ENCODE peak calls at places on chromosomes 12 and 14, in eight cellular contexts. G, R, H, Z, U, J, M and S are unnamed samples. For H3K4me1 and H3K36me3, the result is how much of the 10 kb centered on the place peaks cover.

GRCh38 chr14:61145258-61145902 is 135.8 kb downstream of the TMEM30B start:
- DNase-seq in G (no peak), J (no peak), R (no peak), Z (peak), H (no peak), U (no peak), M (no peak), S (no peak)

GRCh38 chr12:19239616-19240234 is 110.2 kb downstream of the PLEKHA5 start:
- DNase-seq in H (no peak), M (no peak), U (no peak), R (no peak), J (no peak), Z (peak), G (no peak), S (no peak)

GRCh38 chr14:41718477-41719166 is 111.9 kb downstream of the LRFN5 start:
- DNase-seq in Z (peak), H (no peak), G (no peak), U (no peak), J (no peak), R (no peak), M (no peak), S (no peak)

GRCh38 chr12:92503029-92503931 is 199.5 kb upstream of the PLEKHG7 start:
- DNase-seq in G (no peak), H (no peak), R (no peak), Z (no peak), J (no peak), U (no peak), M (no peak), S (no peak)

GRCh38 chr12:48165089-48166031 is 8.0 kb upstream of the ASB8 start:
- DNase-seq in G (no peak), U (peak), H (peak), R (no peak), Z (peak), J (peak), M (no peak), S (peak)

GRCh38 chr12:94244165-94245133 is 96.1 kb downstream of the PLXNC1 start:
- DNase-seq in U (peak), J (no peak), G (peak), H (no peak), Z (no peak), M (peak), R (no peak), S (no peak)

GRCh38 chr14:49959822-49960408 is 67.0 kb downstream of the ARF6 start:
- DNase-seq in R (no peak), G (no peak), J (no peak), H (no peak), Z (no peak), U (no peak), M (no peak), S (no peak)

GRCh38 chr14:92613008-92613658 is 99.6 kb downstream of the RIN3 start:
- DNase-seq in U (peak), H (no peak), R (no peak), J (no peak), G (no peak), Z (peak), M (peak), S (peak)

GRCh38 chr12:111597731-111598636 is 1.1 kb downstream of the ATXN2 start:
- DNase-seq in Z (peak), R (peak), J (peak), H (no peak), U (peak), M (peak), G (peak), S (no peak)

GRCh38 chr14:104277416-104278213 is 139.2 kb downstream of the KIF26A start:
- DNase-seq in H (no peak), U (peak), J (no peak), R (no peak), M (peak), G (peak), Z (no peak), S (no peak)

GRCh38 chr14:20970647-20970982 is 15.3 kb downstream of the RNASE2 start:
- DNase-seq in G (no peak), H (no peak), U (no peak), R (no peak), Z (no peak), J (no peak), M (no peak), S (no peak)

GRCh38 chr12:86723326-86723725 is 467.1 kb upstream of the MGAT4C start:
- DNase-seq in G (no peak), U (no peak), Z (no peak), H (no peak), R (no peak), M (no peak), J (no peak), S (no peak)

GRCh38 chr14:103008768-103009342 is 48.5 kb downstream of the CDC42BPB start:
- DNase-seq in R (peak), G (peak), U (no peak), H (no peak), M (no peak), J (peak), Z (peak), S (no peak)

GRCh38 chr12:77667101-77667500 is 163.6 kb upstream of the NAV3 start:
- DNase-seq in H (no peak), U (no peak), R (no peak), G (no peak), M (peak), J (no peak), Z (no peak), S (no peak)

GRCh38 chr14:61475316-61475715 is 153.9 kb downstream of the PRKCH start:
- DNase-seq in U (no peak), Z (peak), G (no peak), J (peak), M (no peak), R (no peak), H (peak), S (peak)

GRCh38 chr14:91228112-91229004 is 16.1 kb downstream of the GPR68 start:
- DNase-seq in G (no peak), H (no peak), M (no peak), U (peak), R (no peak), Z (peak), J (peak), S (no peak)

DNA sequence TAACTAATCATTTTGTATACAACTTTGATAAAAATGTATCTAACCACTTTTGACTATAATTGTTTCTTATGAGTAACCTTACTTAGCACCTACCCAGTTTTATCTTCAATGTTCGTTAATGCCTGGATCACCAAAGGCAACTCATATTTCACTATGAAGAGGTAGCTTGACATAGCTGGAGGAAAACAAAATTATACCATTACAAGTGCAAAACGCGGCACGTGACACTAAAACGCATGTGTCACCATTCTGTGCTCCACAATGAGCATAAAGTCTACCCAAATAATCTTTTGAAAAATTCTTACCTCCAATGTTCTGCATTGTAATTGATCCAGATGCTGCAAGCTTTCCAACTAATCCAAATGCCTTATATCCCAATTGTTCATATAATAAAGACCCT is 5.8 kb downstream of the SLC38A2 start:
- DNase-seq in R (no peak), G (no peak), Z (no peak), H (no peak), M (no peak), J (no peak), U (no peak), S (no peak)
- H3K4me1 ChIP-seq in R (half or more), G (half or more), Z (half or more), H (half or more), M (half or more), J (half or more), U (half or more), S (under half)

DNA sequence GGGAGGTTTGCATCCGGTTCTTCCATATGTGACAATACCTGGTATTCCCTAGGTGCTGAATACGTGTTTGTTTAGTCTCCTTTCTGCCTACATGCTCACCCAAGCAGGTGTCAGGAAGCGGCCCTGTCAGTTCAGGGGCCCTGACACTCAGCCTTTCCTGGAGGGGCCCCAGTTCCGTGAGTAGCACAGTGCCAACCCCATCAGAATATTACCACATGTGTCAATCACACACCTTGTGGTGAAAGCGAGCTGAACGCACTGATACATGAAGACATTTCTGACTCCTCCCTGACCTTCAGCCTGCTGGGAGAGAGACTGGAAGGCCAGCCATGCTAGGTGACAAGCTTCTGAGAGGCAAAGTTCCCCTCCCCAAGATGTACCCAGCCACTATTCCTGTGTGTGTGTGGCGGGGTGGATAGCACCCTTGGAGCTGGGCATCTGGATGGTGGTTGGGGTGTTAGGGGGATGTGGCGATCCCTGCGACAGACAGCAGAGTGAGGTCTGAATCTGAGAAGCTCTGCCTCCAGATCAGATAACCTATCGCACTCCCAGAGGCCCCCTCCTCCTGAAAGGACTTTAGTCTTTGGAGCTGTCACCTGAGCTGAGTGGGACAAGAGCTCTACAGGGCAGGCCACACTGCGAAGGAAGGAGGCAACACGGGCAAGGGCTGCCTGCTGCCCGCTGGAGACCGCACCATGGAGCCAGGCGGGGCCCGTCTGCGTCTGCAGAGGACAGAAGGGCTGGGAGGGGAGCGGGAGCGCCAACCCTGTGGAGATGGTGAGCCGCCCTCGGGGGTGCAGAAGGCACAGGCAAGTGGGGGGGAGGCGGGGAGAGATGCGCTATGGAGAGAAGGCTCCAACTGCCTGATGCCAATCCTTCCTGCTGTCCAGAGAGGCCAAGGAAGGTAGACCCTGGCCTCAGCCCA is at the start of gene SOAT2:
- DNase-seq in R (no peak), H (no peak), M (peak), U (peak), J (no peak), G (no peak), Z (no peak), S (no peak)
- H3K4me3 ChIP-seq in R (no peak), H (no peak), M (no peak), U (peak), J (no peak), G (no peak), Z (no peak), S (no peak)

GRCh38 chr12:109529618-109530300 is 43.5 kb downstream of the MMAB start:
- DNase-seq in H (no peak), U (no peak), M (no peak), Z (no peak), R (no peak), G (no peak), J (no peak), S (no peak)

GRCh38 chr12:109530301-109530685 is 43.0 kb downstream of the MMAB start:
- DNase-seq in R (no peak), H (no peak), M (no peak), J (no peak), G (no peak), Z (no peak), U (no peak), S (no peak)

GRCh38 chr12:109524466-109525278 is 47.2 kb downstream of the UBE3B start:
- DNase-seq in J (no peak), G (no peak), Z (no peak), U (no peak), H (no peak), R (no peak), M (no peak), S (peak)

GRCh38 chr12:109525279-109525585 is 47.8 kb downstream of the UBE3B start:
- DNase-seq in H (no peak), M (no peak), Z (no peak), G (no peak), J (no peak), R (no peak), U (no peak), S (no peak)

DNA sequence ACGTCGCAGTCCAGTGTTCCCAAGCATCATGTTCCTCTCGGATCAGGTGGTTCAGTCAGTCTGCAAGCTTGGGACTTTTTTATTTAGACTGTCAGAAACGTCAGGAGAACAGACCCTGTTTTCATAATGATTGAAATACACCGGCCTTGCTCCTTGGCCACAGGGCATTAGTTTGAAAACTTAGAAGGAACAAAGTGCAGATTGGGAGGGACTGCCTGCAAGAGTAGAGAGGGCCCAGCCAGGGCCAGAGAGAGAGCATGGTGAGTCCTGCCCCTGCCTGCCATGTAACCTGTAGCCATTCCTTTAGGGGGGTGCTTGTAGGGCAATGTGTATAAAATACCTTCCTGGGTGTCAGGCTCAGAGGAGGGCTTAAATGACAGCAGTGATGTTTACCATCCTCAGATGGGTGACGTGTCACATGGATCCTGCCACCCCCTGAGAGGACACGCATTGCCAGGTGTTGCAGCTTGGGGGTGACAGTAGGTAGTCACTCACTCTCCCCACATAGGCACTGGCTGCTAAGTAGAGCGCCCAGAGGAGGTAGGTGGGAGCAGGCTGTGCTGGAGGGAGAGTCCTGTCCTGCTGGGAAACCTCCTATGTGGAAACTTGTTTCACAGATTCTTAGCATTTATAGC is 45.7 kb downstream of the MMAB start:
- DNase-seq in G (no peak), R (no peak), U (no peak), J (no peak), M (no peak), H (no peak), Z (no peak), S (no peak)
- H3K36me3 ChIP-seq in G (half or more), R (half or more), U (under half), J (under half), M (half or more), H (under half), Z (under half), S (under half)

DNA sequence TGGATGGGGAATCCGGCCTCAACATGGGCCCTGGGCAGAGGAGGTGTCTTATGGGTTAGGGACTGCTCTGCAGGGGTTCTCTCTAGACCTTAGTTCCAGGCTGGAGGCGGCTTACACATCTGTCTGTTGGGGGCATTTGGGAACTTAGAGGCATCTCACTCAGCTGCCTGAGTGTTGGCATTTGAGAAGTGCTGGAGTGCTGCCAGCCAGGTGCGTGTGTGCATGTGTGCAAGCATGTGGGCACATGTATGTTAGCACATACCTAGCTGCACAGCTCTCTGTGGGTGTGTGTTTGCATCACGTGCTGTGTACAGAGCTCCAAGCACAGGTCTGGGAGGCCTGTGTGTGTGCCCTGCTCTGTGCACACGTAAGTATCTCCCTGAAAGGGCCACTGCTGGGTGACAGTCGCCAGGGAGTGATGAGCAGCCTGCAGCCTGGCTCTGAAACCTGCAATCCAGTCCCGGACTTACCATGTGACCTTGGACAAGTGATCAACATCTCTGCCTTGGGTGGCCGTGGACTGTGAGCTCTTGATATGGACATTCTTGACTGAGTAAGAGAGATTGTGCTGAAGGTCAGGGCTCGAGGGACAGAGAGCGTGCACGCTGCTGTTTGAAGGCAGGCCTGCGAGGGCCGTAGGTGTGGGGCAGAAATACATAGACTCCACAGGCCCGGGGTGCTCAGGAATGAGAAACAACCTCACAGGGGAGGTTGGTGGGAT is 5.2 kb downstream of the LRTM2 start:
- DNase-seq in R (no peak), J (no peak), H (no peak), U (no peak), Z (no peak), G (no peak), M (peak), S (no peak)
- H3K4me1 ChIP-seq in R (under half), J (under half), H (under half), U (under half), Z (under half), G (under half), M (under half), S (under half)

DNA sequence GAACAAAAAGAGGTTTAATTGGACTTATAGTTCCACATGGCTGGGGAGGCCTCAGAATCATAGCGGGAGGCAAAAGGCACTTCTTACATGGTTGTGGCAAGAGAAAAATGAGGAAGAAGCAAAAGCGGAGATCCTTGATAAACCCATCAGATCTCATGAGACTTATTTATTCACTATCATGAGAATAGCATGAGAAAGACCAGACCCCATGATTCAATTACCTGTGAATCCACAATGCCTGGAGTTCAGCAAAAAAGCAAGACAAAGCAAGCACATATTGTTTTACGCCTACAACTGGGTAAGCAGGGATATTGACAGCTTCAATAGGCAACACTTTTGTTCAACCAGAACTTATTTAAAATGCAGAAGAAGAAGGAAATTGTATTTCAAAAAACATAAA is 218.2 kb downstream of the RPL10L start:
- DNase-seq in J (no peak), U (no peak), G (no peak), Z (no peak), M (no peak), H (no peak), R (no peak), S (no peak)
- H3K4me3 ChIP-seq in J (no peak), U (no peak), G (no peak), Z (no peak), M (no peak), H (no peak), R (no peak), S (no peak)

GRCh38 chr12:132717531-132718387 is 7.1 kb downstream of the PGAM5 start:
- DNase-seq in J (no peak), U (no peak), R (no peak), Z (no peak), H (no peak), G (no peak), M (peak), S (no peak)
- H3K36me3 ChIP-seq in J (under half), U (under half), R (half or more), Z (under half), H (under half), G (half or more), M (half or more), S (half or more)